ENCODE peak calls at places on chromosomes 1 and 21, in ten cellular contexts. One of them, this sample, is unnamed.

GRCh38 chr1:114462963-114463362 is 48.0 kb downstream of the TRIM33 start:
- DNase-seq in kidney epithelial cell: no peak
- DNase-seq in stimulated activated effector memory CD8-positive, alpha-beta T cell treated with anti-CD3 and anti-CD28 coated beads, Interleukin-12 subunit alpha, Interleukin-12 subunit beta, amount 100 ng/mL, for 72 hours: no peak
- DNase-seq in NCI-H82: no peak
- DNase-seq in IMR-90: no peak
- DNase-seq in endothelial cell: no peak
- DNase-seq in cardiac fibroblast: no peak
- DNase-seq in type B pancreatic cell: no peak
- DNase-seq in colonic mucosa: no peak
- DNase-seq in NB4: no peak
- DNase-seq in this sample: no peak

GRCh38 chr1:159012495-159012894 is 2.8 kb downstream of the IFI16 start:
- DNase-seq in cardiac fibroblast: peak
- DNase-seq in type B pancreatic cell: no peak
- DNase-seq in NCI-H82: peak
- DNase-seq in endothelial cell: no peak
- DNase-seq in stimulated activated effector memory CD8-positive, alpha-beta T cell treated with anti-CD3 and anti-CD28 coated beads, Interleukin-12 subunit alpha, Interleukin-12 subunit beta, amount 100 ng/mL, for 72 hours: peak
- DNase-seq in colonic mucosa: peak
- DNase-seq in IMR-90: peak
- DNase-seq in NB4: peak
- DNase-seq in kidney epithelial cell: no peak
- DNase-seq in this sample: no peak

GRCh38 chr1:113579256-113580018 is 179.8 kb downstream of the PHTF1 start:
- DNase-seq in cardiac fibroblast: peak
- DNase-seq in kidney epithelial cell: no peak
- DNase-seq in stimulated activated effector memory CD8-positive, alpha-beta T cell treated with anti-CD3 and anti-CD28 coated beads, Interleukin-12 subunit alpha, Interleukin-12 subunit beta, amount 100 ng/mL, for 72 hours: no peak
- DNase-seq in IMR-90: peak
- DNase-seq in NB4: no peak
- DNase-seq in NCI-H82: no peak
- DNase-seq in endothelial cell: no peak
- DNase-seq in type B pancreatic cell: no peak
- DNase-seq in colonic mucosa: no peak
- DNase-seq in this sample: no peak

GRCh38 chr1:9417695-9418094 is 121.6 kb upstream of the SLC25A33 start:
- DNase-seq in NCI-H82: no peak
- DNase-seq in colonic mucosa: no peak
- DNase-seq in IMR-90: no peak
- DNase-seq in NB4: no peak
- DNase-seq in cardiac fibroblast: no peak
- DNase-seq in kidney epithelial cell: no peak
- DNase-seq in endothelial cell: no peak
- DNase-seq in type B pancreatic cell: no peak
- DNase-seq in stimulated activated effector memory CD8-positive, alpha-beta T cell treated with anti-CD3 and anti-CD28 coated beads, Interleukin-12 subunit alpha, Interleukin-12 subunit beta, amount 100 ng/mL, for 72 hours: no peak
- DNase-seq in this sample: no peak

GRCh38 chr21:45818904-45819285 is 162.7 kb upstream of the COL6A1 start:
- DNase-seq in cardiac fibroblast: peak
- DNase-seq in IMR-90: peak
- DNase-seq in kidney epithelial cell: peak
- DNase-seq in type B pancreatic cell: no peak
- DNase-seq in stimulated activated effector memory CD8-positive, alpha-beta T cell treated with anti-CD3 and anti-CD28 coated beads, Interleukin-12 subunit alpha, Interleukin-12 subunit beta, amount 100 ng/mL, for 72 hours: peak
- DNase-seq in colonic mucosa: no peak
- DNase-seq in NB4: peak
- DNase-seq in NCI-H82: no peak
- DNase-seq in endothelial cell: no peak
- DNase-seq in this sample: peak

GRCh38 chr1:26482921-26483320 is 10.7 kb downstream of the HMGN2 start:
- DNase-seq in IMR-90: peak
- DNase-seq in cardiac fibroblast: no peak
- DNase-seq in NCI-H82: no peak
- DNase-seq in colonic mucosa: no peak
- DNase-seq in NB4: no peak
- DNase-seq in endothelial cell: no peak
- DNase-seq in type B pancreatic cell: no peak
- DNase-seq in stimulated activated effector memory CD8-positive, alpha-beta T cell treated with anti-CD3 and anti-CD28 coated beads, Interleukin-12 subunit alpha, Interleukin-12 subunit beta, amount 100 ng/mL, for 72 hours: no peak
- DNase-seq in kidney epithelial cell: no peak
- DNase-seq in this sample: no peak

GRCh38 chr1:197918815-197919522 is 1.8 kb downstream of the LHX9 start:
- DNase-seq in colonic mucosa: no peak
- DNase-seq in stimulated activated effector memory CD8-positive, alpha-beta T cell treated with anti-CD3 and anti-CD28 coated beads, Interleukin-12 subunit alpha, Interleukin-12 subunit beta, amount 100 ng/mL, for 72 hours: no peak
- DNase-seq in cardiac fibroblast: no peak
- DNase-seq in IMR-90: no peak
- DNase-seq in NB4: no peak
- DNase-seq in endothelial cell: no peak
- DNase-seq in type B pancreatic cell: no peak
- DNase-seq in kidney epithelial cell: no peak
- DNase-seq in NCI-H82: no peak
- DNase-seq in this sample: no peak

GRCh38 chr1:66402194-66402593 is 131.8 kb upstream of the SGIP1 start:
- DNase-seq in stimulated activated effector memory CD8-positive, alpha-beta T cell treated with anti-CD3 and anti-CD28 coated beads, Interleukin-12 subunit alpha, Interleukin-12 subunit beta, amount 100 ng/mL, for 72 hours: no peak
- DNase-seq in kidney epithelial cell: no peak
- DNase-seq in NB4: peak
- DNase-seq in endothelial cell: no peak
- DNase-seq in cardiac fibroblast: peak
- DNase-seq in IMR-90: no peak
- DNase-seq in colonic mucosa: peak
- DNase-seq in type B pancreatic cell: no peak
- DNase-seq in NCI-H82: peak
- DNase-seq in this sample: no peak

GRCh38 chr1:1000357-1001056 is 610 bp upstream of the HES4 start:
- DNase-seq in colonic mucosa: peak
- DNase-seq in NB4: peak
- DNase-seq in kidney epithelial cell: peak
- DNase-seq in cardiac fibroblast: peak
- DNase-seq in type B pancreatic cell: peak
- DNase-seq in IMR-90: peak
- DNase-seq in NCI-H82: peak
- DNase-seq in endothelial cell: peak
- DNase-seq in stimulated activated effector memory CD8-positive, alpha-beta T cell treated with anti-CD3 and anti-CD28 coated beads, Interleukin-12 subunit alpha, Interleukin-12 subunit beta, amount 100 ng/mL, for 72 hours: no peak
- DNase-seq in this sample: peak